ENCODE peak calls at places on chromosomes 12 and 14, in six cellular contexts. T, G, H, U, S and A are unnamed samples.

GRCh38 chr14:90483551-90483950 is 86.7 kb downstream of the CALM1 start:
- DNase-seq in S (peak; percentile 68), G (peak; percentile 61), T (no peak), U (peak; percentile 3), H (no peak), A (no peak)

GRCh38 chr14:101862711-101863110 is 101.2 kb downstream of the PPP2R5C start:
- DNase-seq in G (no peak), H (no peak), U (no peak), T (no peak), S (no peak), A (no peak)

GRCh38 chr12:66048843-66049537 is 81.6 kb downstream of the LLPH start:
- DNase-seq in T (no peak), S (no peak), U (peak; percentile 71), H (peak; percentile 24), G (no peak), A (peak; percentile 59)

GRCh38 chr14:31286456-31287293 is 79.1 kb upstream of the HECTD1 start:
- DNase-seq in H (peak; percentile 37), S (peak; percentile 3), U (no peak), T (no peak), G (peak; percentile 14), A (no peak)

GRCh38 chr12:102406033-102406584 is 74.3 kb downstream of the IGF1 start:
- DNase-seq in U (peak; percentile 22), S (no peak), T (peak; percentile 48), G (no peak), H (peak; percentile 29), A (peak; percentile 42)

GRCh38 chr12:69471667-69472385 is 1.6 kb downstream of the FRS2 start:
- DNase-seq in S (no peak), T (no peak), H (no peak), G (no peak), U (no peak), A (no peak)

GRCh38 chr14:92731622-92732021 is 16.8 kb downstream of the LGMN start:
- DNase-seq in T (no peak), S (no peak), G (no peak), H (no peak), U (no peak), A (no peak)

GRCh38 chr14:91228112-91229004 is 16.1 kb downstream of the GPR68 start:
- DNase-seq in T (no peak), H (no peak), S (peak; percentile 61), G (no peak), U (peak; percentile 39), A (peak; percentile 88)

GRCh38 chr14:75223664-75224154 is 47.3 kb upstream of the TMED10 start:
- DNase-seq in H (no peak), S (no peak), U (no peak), G (peak; percentile 81), T (peak; percentile 44), A (no peak)

GRCh38 chr12:14993537-14994266 is 20.9 kb downstream of the PDE6H start:
- DNase-seq in G (no peak), S (no peak), T (no peak), H (peak; percentile 18), U (peak; percentile 64), A (peak; percentile 73)

GRCh38 chr14:104443391-104444158 is 136.0 kb upstream of the C14orf180 start:
- DNase-seq in T (no peak), S (no peak), U (no peak), H (no peak), G (no peak), A (no peak)

GRCh38 chr14:24297190-24297964 is 2.2 kb downstream of the DHRS1 start:
- DNase-seq in H (peak; percentile 58), T (no peak), G (peak; percentile 64), S (no peak), U (no peak), A (peak; percentile 20)

GRCh38 chr12:27566626-27567025 is 42.6 kb downstream of the PPFIBP1 start:
- DNase-seq in G (no peak), H (no peak), S (no peak), T (no peak), U (no peak), A (no peak)

GRCh38 chr14:103418508-103418818 is 33.2 kb downstream of the MARK3 start:
- DNase-seq in G (no peak), U (peak; percentile 85), S (no peak), T (no peak), H (peak; percentile 45), A (peak; percentile 70)

GRCh38 chr12:24222968-24223367 is 273.5 kb upstream of the SOX5 start:
- DNase-seq in H (no peak), S (no peak), T (no peak), U (peak; percentile 86), G (peak; percentile 41), A (peak; percentile 83)

GRCh38 chr12:122190842-122191668 is 8.1 kb downstream of the LRRC43 start:
- DNase-seq in S (peak; percentile 53), T (peak; percentile 33), U (peak; percentile 73), G (peak; percentile 55), H (peak; percentile 77), A (peak; percentile 40)

GRCh38 chr14:34857689-34858449 is 17.3 kb downstream of the BAZ1A start:
- DNase-seq in G (no peak), U (no peak), H (no peak), T (no peak), S (peak; percentile 76), A (no peak)

GRCh38 chr12:3202734-3203446 is 125.7 kb downstream of the TSPAN9 start:
- DNase-seq in T (peak; percentile 34), G (peak; percentile 65), H (peak; percentile 60), S (peak; percentile 25), U (peak; percentile 39), A (no peak)

GRCh38 chr12:27635349-27635972 is 60.8 kb upstream of the REP15 start:
- DNase-seq in T (no peak), G (peak; percentile 81), S (no peak), U (peak; percentile 78), H (peak; percentile 59), A (peak; percentile 58)

GRCh38 chr12:45644521-45644920 is 85.0 kb upstream of the ARID2 start:
- DNase-seq in S (peak; percentile 9), T (no peak), G (no peak), U (peak; percentile 75), H (no peak), A (peak; percentile 61)

GRCh38 chr12:116497051-116497529 is 62.1 kb upstream of the MAP1LC3B2 start:
- DNase-seq in G (peak; percentile 86), U (no peak), T (no peak), S (no peak), H (no peak), A (no peak)

GRCh38 chr12:121812921-121813896 is 9.4 kb downstream of the SETD1B start:
- DNase-seq in U (peak; percentile 39), S (no peak), G (no peak), T (no peak), H (no peak), A (no peak)

GRCh38 chr12:50282581-50283229 is 615 bp downstream of the LIMA1 start:
- DNase-seq in T (no peak), U (peak; percentile 29), G (peak; percentile 50), S (no peak), H (no peak), A (peak; percentile 78)

GRCh38 chr12:69719336-69720316 is 19.0 kb upstream of the RAB3IP start:
- DNase-seq in T (no peak), H (no peak), U (peak; percentile 18), S (no peak), G (no peak), A (no peak)

GRCh38 chr14:71472281-71472960 is 459.8 kb upstream of the RGS6 start:
- DNase-seq in H (no peak), G (no peak), U (no peak), T (no peak), S (no peak), A (peak; percentile 38)

GRCh38 chr14:74077401-74077800 is 6.9 kb downstream of the ALDH6A1 start:
- DNase-seq in S (no peak), T (no peak), H (no peak), G (no peak), U (no peak), A (no peak)

GRCh38 chr12:91948504-91948903 is 197.1 kb downstream of the BTG1 start:
- DNase-seq in T (no peak), S (no peak), U (no peak), G (no peak), H (no peak), A (no peak)

GRCh38 chr14:77154421-77154820 is 12.8 kb upstream of the ZDHHC22 start:
- DNase-seq in H (no peak), T (peak; percentile 32), U (no peak), S (no peak), G (no peak), A (no peak)

GRCh38 chr14:21721504-21721903 is 47.9 kb upstream of the OR4E1 start:
- DNase-seq in U (no peak), G (no peak), T (no peak), H (no peak), S (no peak), A (no peak)

GRCh38 chr12:121786441-121786825 is 7.1 kb downstream of the RHOF start:
- DNase-seq in S (no peak), T (no peak), H (no peak), G (peak; percentile 79), U (peak; percentile 89), A (peak; percentile 81)

GRCh38 chr14:20624495-20625070 is 16.9 kb downstream of the OR6S1 start:
- DNase-seq in T (no peak), H (peak; percentile 84), S (peak; percentile 37), G (peak; percentile 17), U (peak; percentile 76), A (peak; percentile 62)

GRCh38 chr12:119115296-119115905 is 63.3 kb upstream of the HSPB8 start:
- DNase-seq in U (peak; percentile 61), S (no peak), G (peak; percentile 22), T (peak; percentile 48), H (peak; percentile 79), A (peak; percentile 18)

GRCh38 chr12:49538740-49539403 is at the start of gene KCNH3:
- DNase-seq in H (peak; percentile 86), U (peak; percentile 58), S (peak; percentile 87), T (peak; percentile 86), G (peak; percentile 73), A (peak; percentile 61)

GRCh38 chr14:105894125-105894977 is 368.0 kb downstream of the TMEM121 start:
- DNase-seq in G (no peak), T (no peak), S (no peak), H (no peak), U (no peak), A (no peak)